ENCODE peak calls at places on chromosomes 6 and 20, in four cellular contexts. B is HEK293T, I is K562, A is HepG2. L is an unnamed sample.

GRCh38 chr6:167420858-167421766 is 96.2 kb downstream of the TTLL2 start:
- DNase-seq in B (no peak), I (peak; percentile 32), A (peak; percentile 84), L (no peak)

GRCh38 chr6:106495014-106495413 is 134.3 kb downstream of the RTN4IP1 start:
- DNase-seq in B (no peak), I (no peak), A (no peak), L (no peak)

GRCh38 chr20:47244451-47244850 is 112.0 kb downstream of the ZMYND8 start:
- DNase-seq in B (no peak), I (no peak), A (no peak), L (no peak)

GRCh38 chr6:4105980-4106536 is 27.1 kb upstream of the FAM217A start:
- DNase-seq in B (no peak), I (no peak), A (peak; percentile 50), L (no peak)

GRCh38 chr6:134551245-134551960 is 233.5 kb upstream of the SGK1 start:
- DNase-seq in B (no peak), I (no peak), A (no peak), L (no peak)

GRCh38 chr20:36720510-36720909 is 25.4 kb downstream of the NDRG3 start:
- DNase-seq in B (no peak), I (no peak), A (no peak), L (no peak)

GRCh38 chr6:24026050-24026449 is 100.0 kb upstream of the NRSN1 start:
- DNase-seq in B (no peak), I (no peak), A (no peak), L (no peak)

GRCh38 chr6:30615958-30616810 is 859 bp downstream of the PPP1R10 start:
- DNase-seq in B (no peak), I (no peak), A (peak; percentile 61), L (no peak)

GRCh38 chr20:45826381-45827019 is 612 bp downstream of the TNNC2 start:
- DNase-seq in B (no peak), I (peak; percentile 67), A (no peak), L (no peak)

GRCh38 chr6:5580736-5581568 is 319.6 kb downstream of the FARS2 start:
- DNase-seq in B (no peak), I (no peak), A (no peak), L (no peak)

GRCh38 chr20:62335532-62335931 is 31.6 kb downstream of the LAMA5 start:
- DNase-seq in B (no peak), I (no peak), A (no peak), L (no peak)
- TF ChIP-seq ELF4 in B (no peak), I (no peak), A (no peak), L (no peak)

DNA sequence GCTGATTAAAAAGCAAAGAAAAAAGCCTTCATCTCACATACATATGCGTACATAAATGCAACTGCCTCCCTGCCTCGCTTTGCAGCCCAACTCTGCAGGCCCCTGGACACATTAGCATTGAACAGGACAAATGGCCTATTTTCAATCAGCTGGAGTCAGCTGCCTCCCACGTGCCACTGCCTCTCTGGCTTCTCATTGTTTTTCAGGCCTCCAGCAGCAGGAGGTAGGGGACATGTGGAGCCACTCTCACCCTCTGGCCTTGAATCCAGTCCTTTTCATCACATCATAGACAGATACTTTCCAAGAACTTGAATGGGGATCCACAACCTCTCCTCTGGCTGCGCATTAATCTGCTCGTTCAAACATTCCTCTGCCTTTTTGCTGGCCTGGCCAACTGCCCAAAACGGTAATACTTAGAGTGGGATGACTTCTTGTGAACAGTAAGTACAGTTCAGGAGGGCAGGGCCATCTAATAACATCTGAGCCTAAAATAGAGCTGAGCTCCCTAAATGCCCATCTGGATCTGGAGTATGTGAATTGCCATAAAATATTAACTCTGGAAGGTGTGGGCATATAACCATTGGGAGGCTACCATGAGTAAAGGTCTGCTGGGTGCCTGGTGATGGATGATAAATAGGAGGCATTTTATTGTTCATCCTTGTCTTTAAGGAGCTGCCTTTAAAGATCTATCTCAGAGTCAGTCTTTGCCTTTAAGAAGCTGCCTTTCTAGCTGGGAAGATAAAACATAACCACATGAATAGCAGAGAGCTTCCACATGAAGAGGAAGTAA is 592.2 kb downstream of the PKHD1 start:
- DNase-seq in B (no peak), I (no peak), A (no peak), L (peak; percentile 18)
- TF ChIP-seq ELF4 in B (no peak), I (no peak), A (no peak), L (no peak)

GRCh38 chr6:137661601-137662000 is 167.4 kb upstream of the OLIG3 start:
- DNase-seq in B (no peak), I (peak; percentile 35), A (peak; percentile 48), L (peak; percentile 63)

GRCh38 chr6:137656735-137657134 is 162.5 kb upstream of the OLIG3 start:
- DNase-seq in B (no peak), I (no peak), A (no peak), L (no peak)

GRCh38 chr6:137659871-137660270 is 165.7 kb upstream of the OLIG3 start:
- DNase-seq in B (no peak), I (no peak), A (peak; percentile 65), L (no peak)

GRCh38 chr6:137657351-137657911 is 163.2 kb upstream of the OLIG3 start:
- DNase-seq in B (no peak), I (no peak), A (no peak), L (no peak)

GRCh38 chr6:137660296-137660731 is 166.1 kb upstream of the OLIG3 start:
- DNase-seq in B (no peak), I (no peak), A (peak; percentile 72), L (no peak)
- TF ChIP-seq ELF4 in B (no peak), I (no peak), A (no peak), L (no peak)

DNA sequence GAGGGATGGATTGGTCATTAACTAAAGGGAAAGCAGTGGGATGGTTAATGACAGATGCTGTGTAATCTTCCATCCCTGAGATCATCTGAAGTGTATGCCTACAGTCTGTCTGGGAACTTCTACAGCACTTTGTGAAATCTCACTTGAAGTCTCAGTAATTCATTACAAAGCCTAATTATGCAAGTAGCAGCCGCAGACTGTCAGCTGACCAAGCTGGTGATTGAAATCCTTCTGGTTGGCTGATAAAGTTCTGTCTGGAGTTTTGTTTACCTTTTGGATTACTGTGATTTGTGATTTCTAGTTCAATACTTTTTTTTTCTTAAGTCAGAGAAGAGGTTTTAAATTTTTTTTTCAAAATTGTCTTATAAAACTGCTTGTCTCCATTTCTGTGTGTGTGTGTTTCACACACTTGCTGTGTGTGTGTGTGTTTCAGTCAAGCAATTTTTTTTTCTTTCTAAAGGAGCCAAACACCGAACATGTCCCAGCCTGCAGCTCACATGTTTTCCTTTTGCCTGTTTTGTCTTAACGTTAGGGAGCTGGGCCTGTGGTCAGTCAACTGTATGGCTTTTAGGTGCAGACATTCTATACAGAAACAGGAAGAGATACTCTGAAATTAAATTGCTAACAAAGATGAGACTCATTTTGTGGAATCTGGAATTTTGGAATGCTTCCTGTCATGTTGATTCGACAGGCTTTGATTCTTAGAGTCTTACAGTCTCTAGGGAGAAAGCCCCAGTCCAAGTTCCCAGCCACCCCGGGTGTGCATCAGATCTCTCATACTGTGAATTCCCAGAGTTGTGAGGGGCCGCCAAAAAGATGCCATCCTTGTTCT is 28.5 kb upstream of the ADGRF4 start:
- DNase-seq in B (no peak), I (no peak), A (no peak), L (peak; percentile 29)
- TF ChIP-seq ELF4 in B (no peak), I (no peak), A (no peak), L (no peak)

GRCh38 chr20:17587831-17588230 is 18.0 kb downstream of the DSTN start:
- DNase-seq in B (no peak), I (no peak), A (no peak), L (no peak)

GRCh38 chr20:17583126-17583525 is 13.3 kb downstream of the DSTN start:
- DNase-seq in B (no peak), I (no peak), A (no peak), L (no peak)

GRCh38 chr20:17586250-17586649 is 16.4 kb downstream of the DSTN start:
- DNase-seq in B (no peak), I (no peak), A (no peak), L (no peak)

GRCh38 chr20:17587148-17587547 is 17.3 kb downstream of the DSTN start:
- DNase-seq in B (no peak), I (no peak), A (no peak), L (no peak)

GRCh38 chr20:17584684-17585083 is 14.8 kb downstream of the DSTN start:
- DNase-seq in B (no peak), I (no peak), A (no peak), L (no peak)
- TF ChIP-seq ELF4 in B (no peak), I (no peak), A (no peak), L (no peak)

GRCh38 chr6:111472933-111473435 is 10.0 kb downstream of the REV3L start:
- DNase-seq in B (no peak), I (no peak), A (no peak), L (no peak)
- TF ChIP-seq ELF4 in B (no peak), I (no peak), A (no peak), L (no peak)

GRCh38 chr20:33604991-33605370 is 57.1 kb upstream of the C20orf144 start:
- DNase-seq in B (no peak), I (no peak), A (no peak), L (no peak)

GRCh38 chr20:33604084-33604990 is 57.8 kb upstream of the C20orf144 start:
- DNase-seq in B (no peak), I (no peak), A (no peak), L (no peak)

GRCh38 chr20:33609504-33609903 is 52.6 kb upstream of the C20orf144 start:
- DNase-seq in B (no peak), I (no peak), A (no peak), L (no peak)

GRCh38 chr20:33602826-33603590 is 59.1 kb upstream of the C20orf144 start:
- DNase-seq in B (no peak), I (no peak), A (peak; percentile 76), L (no peak)

GRCh38 chr20:33606114-33606771 is 55.9 kb upstream of the C20orf144 start:
- DNase-seq in B (no peak), I (no peak), A (no peak), L (no peak)
- TF ChIP-seq ELF4 in B (no peak), I (no peak), A (no peak), L (no peak)

L was measured in WTC11.